ENCODE peak calls at places on chromosomes 16 and 17, in ten cellular contexts. L, U, H, C, V, Q, B, Y, E and J are unnamed samples.

GRCh38 chr17:48439072-48439471 is 9.1 kb upstream of the SKAP1 start:
- DNase-seq in C (no peak), V (no peak), U (no peak), Q (no peak), L (no peak), Y (no peak), H (no peak), B (no peak), E (no peak), J (no peak)

GRCh38 chr16:86680661-86681439 is 102.5 kb downstream of the FOXL1 start:
- DNase-seq in B (no peak), E (no peak), L (no peak), H (no peak), V (no peak), Y (no peak), Q (no peak), U (no peak), C (no peak), J (no peak)

GRCh38 chr17:29722411-29723198 is 99.9 kb upstream of the CORO6 start:
- DNase-seq in B (peak), Y (peak), V (no peak), C (no peak), L (no peak), H (peak), E (peak), U (peak), Q (no peak), J (no peak)

GRCh38 chr16:69837380-69837779 is 75.2 kb downstream of the WWP2 start:
- DNase-seq in C (no peak), B (no peak), H (no peak), Y (no peak), U (no peak), E (no peak), L (no peak), V (no peak), Q (no peak), J (no peak)

GRCh38 chr17:21285164-21286065 is 904 bp downstream of the MAP2K3 start:
- DNase-seq in B (peak), U (peak), C (no peak), E (peak), H (peak), Y (no peak), L (peak), Q (no peak), V (no peak), J (peak)

GRCh38 chr17:46977348-46977747 is 1.7 kb downstream of the RPRML start:
- DNase-seq in C (peak), U (no peak), V (no peak), L (peak), H (peak), Y (peak), B (peak), Q (peak), E (peak), J (peak)

GRCh38 chr16:64174327-64174726 is 947.5 kb downstream of the CDH11 start:
- DNase-seq in E (no peak), U (no peak), C (no peak), L (no peak), B (no peak), V (no peak), Y (no peak), Q (no peak), H (no peak), J (no peak)

GRCh38 chr17:50668025-50668837 is 33.5 kb downstream of the ABCC3 start:
- DNase-seq in Q (no peak), Y (no peak), V (no peak), H (peak), C (no peak), E (peak), B (no peak), U (no peak), L (peak), J (peak)

GRCh38 chr16:79168321-79168720 is 432.2 kb downstream of the MAF start:
- DNase-seq in L (no peak), Q (no peak), B (no peak), V (no peak), U (no peak), C (no peak), H (no peak), Y (no peak), E (no peak), J (no peak)

GRCh38 chr16:87963400-87963799 is 12.2 kb downstream of the BANP start:
- DNase-seq in L (no peak), U (no peak), C (no peak), Q (no peak), B (no peak), V (no peak), E (peak), Y (peak), H (peak), J (no peak)

GRCh38 chr17:28725660-28726395 is at the start of gene TLCD1:
- DNase-seq in B (peak), E (peak), U (peak), H (peak), Q (no peak), Y (peak), V (peak), L (peak), C (peak), J (peak)

GRCh38 chr17:77453613-77454559 is 313.1 kb downstream of the SEC14L1 start:
- DNase-seq in L (no peak), E (no peak), C (no peak), U (peak), Y (peak), B (peak), V (peak), Q (no peak), H (no peak), J (no peak)

GRCh38 chr17:59762022-59762825 is 54.8 kb downstream of the VMP1 start:
- DNase-seq in L (no peak), Q (no peak), H (peak), Y (no peak), B (no peak), C (no peak), E (peak), U (peak), V (no peak), J (no peak)

GRCh38 chr17:67602974-67603373 is 114.8 kb upstream of the NOL11 start:
- DNase-seq in Q (peak), H (peak), C (peak), E (peak), U (peak), B (peak), Y (peak), V (no peak), L (peak), J (no peak)

GRCh38 chr16:22373662-22374310 is 633 bp downstream of the CDR2 start:
- DNase-seq in H (peak), V (peak), B (peak), C (no peak), U (peak), Y (peak), E (no peak), L (peak), Q (no peak), J (peak)

GRCh38 chr16:74936902-74937560 is 47.9 kb downstream of the WDR59 start:
- DNase-seq in E (peak), Y (peak), B (no peak), C (no peak), V (no peak), H (peak), Q (no peak), L (no peak), U (peak), J (no peak)

GRCh38 chr16:30078744-30079143 is 3.0 kb downstream of the PPP4C start:
- DNase-seq in C (no peak), B (no peak), Y (no peak), Q (no peak), U (no peak), H (no peak), V (no peak), E (no peak), L (no peak), J (peak)

GRCh38 chr17:29136998-29137730 is 43.0 kb downstream of the MYO18A start:
- DNase-seq in B (no peak), C (no peak), H (no peak), Y (no peak), U (no peak), Q (no peak), V (no peak), L (no peak), E (peak), J (no peak)

GRCh38 chr17:28634211-28634865 is 10.6 kb downstream of the BLTP2 start:
- DNase-seq in B (no peak), U (no peak), H (no peak), L (no peak), Q (no peak), C (no peak), V (no peak), E (no peak), Y (no peak), J (no peak)

GRCh38 chr17:21171309-21171922 is 42.5 kb downstream of the TMEM11 start:
- DNase-seq in Q (no peak), V (no peak), B (no peak), C (no peak), H (no peak), Y (no peak), U (peak), E (no peak), L (no peak), J (no peak)

GRCh38 chr17:73911726-73912359 is 267.6 kb upstream of the SDK2 start:
- DNase-seq in L (no peak), E (peak), C (no peak), Q (no peak), Y (no peak), B (no peak), V (no peak), H (no peak), U (no peak), J (no peak)

GRCh38 chr17:18261146-18261515 is 669 bp downstream of the MIEF2 start:
- DNase-seq in H (peak), B (peak), V (peak), Y (peak), C (no peak), L (peak), U (peak), E (peak), Q (no peak), J (peak)

GRCh38 chr16:10514369-10515055 is 65.9 kb downstream of the EMP2 start:
- DNase-seq in V (no peak), Y (peak), U (peak), Q (no peak), B (peak), E (peak), L (peak), H (peak), C (no peak), J (no peak)

GRCh38 chr17:39150104-39150634 is 1.3 kb downstream of the PLXDC1 start:
- DNase-seq in V (no peak), H (no peak), E (no peak), C (no peak), L (no peak), B (no peak), Q (no peak), Y (no peak), U (no peak), J (no peak)

GRCh38 chr17:82299452-82299851 is 18.0 kb downstream of the CD7 start:
- DNase-seq in E (no peak), L (no peak), U (no peak), C (no peak), H (no peak), V (no peak), B (no peak), Y (peak), Q (no peak), J (no peak)

GRCh38 chr16:3180445-3180878 is 7.5 kb upstream of the OR1F1 start:
- DNase-seq in Q (no peak), C (no peak), E (no peak), V (no peak), L (no peak), H (peak), Y (peak), B (peak), U (peak), J (no peak)

GRCh38 chr16:46974352-46974751 is 878 bp upstream of the DNAJA2 start:
- DNase-seq in U (peak), C (no peak), B (peak), L (no peak), Y (peak), H (peak), E (peak), V (no peak), Q (no peak), J (no peak)

GRCh38 chr16:55480228-55480655 is 1.2 kb downstream of the MMP2 start:
- DNase-seq in L (peak), C (no peak), U (no peak), H (peak), B (peak), Q (no peak), V (peak), E (peak), Y (no peak), J (peak)

GRCh38 chr16:2770057-2770780 is 6.9 kb downstream of the ELOB start:
- DNase-seq in V (no peak), L (peak), Y (no peak), U (peak), B (peak), E (no peak), C (no peak), Q (no peak), H (no peak), J (peak)